ENCODE peak calls at places on chromosomes 2 and 18, in five cellular contexts. L is HEK293T, I is HepG2, G is GM12878, R is H1. X is an unnamed sample.
A peak's percentile ranks its signal among the peaks of the same experiment; 100 is the strongest.

GRCh38 chr18:12744103-12744502 is 41.3 kb downstream of the PSMG2 start:
- DNase-seq in G (no peak), L (no peak), I (peak; percentile 64), R (no peak), X (no peak)

GRCh38 chr2:216346781-216347180 is 25.5 kb downstream of the MARCHF4 start:
- DNase-seq in G (no peak), L (no peak), I (no peak), R (no peak), X (no peak)

GRCh38 chr2:190451561-190452176 is 43.5 kb downstream of the MFSD6 start:
- DNase-seq in I (no peak), L (no peak), G (no peak), R (no peak), X (no peak)

GRCh38 chr18:398866-399637 is 101.4 kb downstream of the COLEC12 start:
- DNase-seq in I (no peak), L (no peak), R (no peak), G (no peak), X (no peak)

GRCh38 chr2:23926289-23926749 is 604 bp downstream of the ATAD2B start:
- DNase-seq in R (no peak), L (peak; percentile 27), G (no peak), I (no peak), X (peak; percentile 40)

GRCh38 chr2:124822516-124822915 is 797.4 kb downstream of the CNTNAP5 start:
- DNase-seq in I (no peak), G (no peak), R (no peak), L (no peak), X (no peak)

GRCh38 chr2:50512397-50512796 is 519.5 kb downstream of the NRXN1 start:
- DNase-seq in L (no peak), G (no peak), I (no peak), R (no peak), X (peak; percentile 16)

GRCh38 chr2:88698498-88699233 is 7.2 kb downstream of the RPIA start:
- DNase-seq in G (no peak), R (peak; percentile 3), I (no peak), L (no peak), X (no peak)

GRCh38 chr2:40243581-40243980 is 208.3 kb downstream of the SLC8A1 start:
- DNase-seq in L (no peak), I (no peak), G (no peak), R (no peak), X (no peak)

GRCh38 chr2:225337183-225337582 is 62.3 kb upstream of the NYAP2 start:
- DNase-seq in L (no peak), G (no peak), R (no peak), I (no peak), X (no peak)

GRCh38 chr2:187994464-187995331 is 297.0 kb upstream of the GULP1 start:
- DNase-seq in G (no peak), I (no peak), R (no peak), L (no peak), X (no peak)

GRCh38 chr2:224938670-224939309 is 103.5 kb downstream of the DOCK10 start:
- DNase-seq in R (no peak), G (no peak), L (no peak), I (no peak), X (no peak)

GRCh38 chr18:45837283-45838070 is 12.0 kb downstream of the SIGLEC15 start:
- DNase-seq in I (no peak), L (no peak), R (peak; percentile 19), G (no peak), X (peak; percentile 42)

GRCh38 chr2:108570416-108570815 is 36.1 kb downstream of the LIMS1 start:
- DNase-seq in I (no peak), R (no peak), G (no peak), L (no peak), X (no peak)

GRCh38 chr2:48668992-48669391 is 51.3 kb downstream of the GTF2A1L start:
- DNase-seq in I (no peak), R (no peak), G (no peak), L (no peak), X (no peak)

GRCh38 chr2:172373761-172374160 is 53.6 kb upstream of the ITGA6 start:
- DNase-seq in I (no peak), R (no peak), G (no peak), L (no peak), X (no peak)

GRCh38 chr2:220899492-220899891 is 672.6 kb downstream of the EPHA4 start:
- DNase-seq in L (no peak), G (no peak), I (no peak), R (no peak), X (no peak)

GRCh38 chr2:212539145-212539880 is 711 bp upstream of the ERBB4 start:
- DNase-seq in I (no peak), G (no peak), L (peak; percentile 42), R (peak; percentile 44), X (no peak)

GRCh38 chr2:101432411-101433181 is 42.3 kb downstream of the RFX8 start:
- DNase-seq in G (no peak), R (no peak), L (no peak), I (no peak), X (no peak)

GRCh38 chr18:79575891-79576685 is 103.5 kb upstream of the CTDP1 start:
- DNase-seq in G (no peak), L (no peak), I (no peak), R (no peak), X (no peak)

GRCh38 chr2:64792310-64792709 is 138.6 kb upstream of the SERTAD2 start:
- DNase-seq in I (peak; percentile 21), L (no peak), R (no peak), G (no peak), X (no peak)

GRCh38 chr2:229927817-229928321 is 5.6 kb downstream of the FBXO36 start:
- DNase-seq in L (no peak), I (no peak), G (no peak), R (no peak), X (no peak)

GRCh38 chr2:29640360-29640759 is 281.0 kb downstream of the ALK start:
- DNase-seq in R (no peak), G (no peak), I (no peak), L (no peak), X (no peak)

GRCh38 chr2:15939854-15940660 is at the start of gene MYCN:
- DNase-seq in L (peak; percentile 52), R (peak; percentile 74), G (no peak), I (peak; percentile 41), X (peak; percentile 95)

GRCh38 chr2:121562269-121563176 is 31.8 kb downstream of the RNU4ATAC start:
- DNase-seq in I (no peak), L (no peak), R (no peak), G (no peak), X (no peak)

GRCh38 chr2:28751956-28752607 is 452 bp downstream of the PPP1CB start:
- DNase-seq in G (no peak), R (no peak), L (peak; percentile 21), I (no peak), X (peak; percentile 58)

DNA sequence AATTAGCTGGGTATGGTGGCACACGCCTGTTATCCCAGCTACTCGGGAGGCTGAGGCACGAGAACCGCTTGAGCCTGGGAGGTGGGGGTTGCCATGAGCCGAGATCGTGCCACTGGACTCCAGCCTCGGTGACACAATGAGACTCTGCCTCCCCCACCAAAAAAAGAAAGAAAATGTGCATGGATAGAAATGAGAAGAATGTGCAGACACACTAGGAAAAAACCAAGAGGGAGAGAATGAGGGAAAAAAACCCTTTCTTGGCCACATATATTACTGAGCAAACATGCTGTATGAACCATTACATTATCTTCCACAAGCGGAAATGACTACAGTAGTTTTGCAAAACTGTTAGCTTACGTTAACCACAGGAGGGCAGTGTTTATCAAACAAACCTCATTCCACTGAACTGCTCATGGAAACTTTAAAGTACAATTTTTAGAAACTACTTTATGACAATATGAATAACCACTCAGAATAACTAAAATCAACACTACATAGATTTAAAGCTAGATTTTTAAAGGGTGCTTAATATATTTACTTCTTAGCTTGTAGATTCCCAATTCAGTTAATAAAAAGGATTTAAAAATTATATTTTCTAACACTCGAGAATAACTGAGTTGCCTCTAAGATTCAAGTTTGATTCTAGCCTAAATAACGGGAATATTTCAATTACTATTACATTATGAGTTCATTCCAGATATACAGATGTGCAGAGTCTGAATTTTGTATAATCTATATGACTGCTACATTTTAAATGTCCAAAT is 26.4 kb downstream of the ASXL2 start:
- DNase-seq in G (peak; percentile 57), R (no peak), L (peak; percentile 40), I (peak; percentile 86), X (no peak)
- TF ChIP-seq SUZ12 in G (no peak), R (no peak), L (no peak), I (no peak), X (no peak)

GRCh38 chr2:10691521-10691920 is 1.7 kb upstream of the NOL10 start:
- DNase-seq in I (no peak), L (no peak), G (no peak), R (no peak), X (no peak)

GRCh38 chr2:10680957-10681356 is 8.8 kb downstream of the NOL10 start:
- DNase-seq in R (no peak), L (no peak), I (no peak), G (no peak), X (no peak)

GRCh38 chr2:10680214-10680613 is 9.6 kb downstream of the NOL10 start:
- DNase-seq in L (no peak), G (no peak), I (no peak), R (no peak), X (no peak)

GRCh38 chr2:10688921-10689807 is 611 bp downstream of the NOL10 start:
- DNase-seq in R (no peak), I (no peak), G (no peak), L (no peak), X (no peak)

DNA sequence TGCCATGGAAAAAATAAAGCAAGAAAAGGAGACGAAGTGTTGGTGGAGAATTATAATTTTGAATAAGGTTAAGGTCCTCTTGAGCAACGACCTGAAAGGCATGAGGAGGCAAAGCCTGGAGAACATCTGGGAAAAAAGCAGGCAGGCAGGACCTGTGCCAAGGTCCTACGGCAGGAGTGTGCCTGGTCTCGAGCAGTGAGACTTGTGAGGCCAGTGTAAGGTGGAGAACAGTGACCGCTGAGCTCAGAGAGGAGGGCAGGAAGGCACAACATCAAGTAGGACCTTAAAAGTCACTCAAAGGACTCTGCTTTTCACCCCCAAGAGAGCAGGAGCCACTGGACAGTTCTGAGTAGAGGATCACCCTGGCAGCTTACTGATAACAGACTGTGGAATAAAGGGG is 3.6 kb downstream of the NOL10 start:
- DNase-seq in G (no peak), L (no peak), I (no peak), R (no peak), X (no peak)
- TF ChIP-seq SUZ12 in G (no peak), L (no peak), I (no peak), R (no peak), X (no peak)

DNA sequence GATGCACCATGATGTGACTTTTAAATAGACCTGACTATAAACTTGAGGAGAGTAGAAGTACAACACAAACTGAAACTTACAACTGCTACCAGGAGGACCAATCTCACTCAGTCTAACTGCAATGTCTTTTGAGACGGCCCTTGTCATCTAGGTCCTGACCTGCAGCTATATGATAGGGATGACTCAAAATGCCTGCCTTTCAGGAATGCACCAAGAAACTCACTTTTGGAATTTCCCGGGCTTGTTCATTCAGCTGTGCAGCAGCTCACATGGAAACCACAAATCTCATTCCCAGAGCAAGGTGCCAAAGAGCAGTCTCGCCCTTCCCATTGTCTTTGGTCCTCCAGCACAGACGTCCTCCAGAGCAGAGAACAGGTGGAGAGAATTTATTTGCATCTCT is 113.7 kb downstream of the SPOPL start:
- DNase-seq in I (no peak), R (no peak), L (no peak), G (no peak), X (no peak)
- TF ChIP-seq SUZ12 in I (no peak), R (no peak), L (no peak), G (no peak), X (no peak)

DNA sequence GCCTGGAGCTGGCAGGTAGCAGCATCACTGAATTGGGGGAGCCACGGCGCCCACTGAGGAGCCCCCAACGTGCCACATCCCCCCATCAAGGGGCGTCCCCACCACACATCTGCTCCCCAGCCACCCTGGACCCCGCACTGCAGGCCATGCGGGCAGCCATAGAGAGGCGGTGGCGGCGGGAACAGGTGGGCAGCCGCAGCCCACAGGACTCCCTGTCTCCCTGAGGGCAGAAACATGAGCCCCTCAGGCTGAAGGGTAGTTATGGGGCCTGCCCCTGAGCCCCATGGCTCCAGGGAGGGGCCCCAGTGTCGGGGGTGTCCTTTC is 26.6 kb downstream of the CROCC2 start:
- DNase-seq in I (no peak), G (no peak), L (no peak), R (no peak), X (no peak)
- TF ChIP-seq SUZ12 in I (no peak), G (no peak), L (no peak), R (no peak), X (no peak)

X was measured in NT2/D1.